ENCODE peak calls at places on chromosomes 7 and 10, in four cellular contexts. W, Q, L and D are unnamed samples.

GRCh38 chr7:2796358-2797352 is 47.5 kb downstream of the GNA12 start:
- DNase-seq in W (no peak), Q (no peak), L (no peak), D (no peak)

GRCh38 chr7:94588090-94588489 is 67.8 kb downstream of the SGCE start:
- DNase-seq in W (no peak), Q (no peak), L (no peak), D (no peak)

GRCh38 chr7:93890041-93890463 is 501 bp downstream of the TFPI2 start:
- DNase-seq in W (no peak), Q (peak), L (peak), D (peak)

GRCh38 chr10:29266641-29267040 is 22.2 kb upstream of the LYZL1 start:
- DNase-seq in W (no peak), Q (peak), L (peak), D (no peak)

GRCh38 chr10:125155101-125155500 is 5.3 kb downstream of the CTBP2 start:
- DNase-seq in W (no peak), Q (no peak), L (no peak), D (no peak)

GRCh38 chr10:48536226-48536500 is 68.7 kb downstream of the ARHGAP22 start:
- DNase-seq in W (no peak), Q (no peak), L (no peak), D (no peak)

GRCh38 chr10:49734676-49735075 is 27.4 kb downstream of the OGDHL start:
- DNase-seq in W (peak), Q (no peak), L (no peak), D (no peak)

GRCh38 chr7:21430575-21430954 is 2.7 kb downstream of the SP4 start:
- DNase-seq in W (no peak), Q (no peak), L (no peak), D (no peak)

GRCh38 chr7:84913731-84914130 is 273.1 kb downstream of the SEMA3D start:
- DNase-seq in W (no peak), Q (no peak), L (no peak), D (no peak)

GRCh38 chr10:11863353-11864105 is 40.4 kb downstream of the PROSER2 start:
- DNase-seq in W (no peak), Q (no peak), L (no peak), D (no peak)

GRCh38 chr7:7761974-7762769 is 43.8 kb upstream of the RPA3 start:
- DNase-seq in W (peak), Q (no peak), L (no peak), D (no peak)

GRCh38 chr7:76514926-76515325 is 4.6 kb downstream of the UPK3B start:
- DNase-seq in W (no peak), Q (no peak), L (no peak), D (no peak)

GRCh38 chr10:89283174-89283987 is 18.5 kb upstream of the IFIT2 start:
- DNase-seq in W (no peak), Q (no peak), L (no peak), D (no peak)

GRCh38 chr10:94043431-94043990 is 49.8 kb downstream of the PLCE1 start:
- DNase-seq in W (no peak), Q (no peak), L (no peak), D (no peak)